ENCODE peak calls at places on chromosome 21, in eight cellular contexts. I is AG09319, A is aorta, B is GM12891, Z is kidney glomerular epithelial cell, D is NCI-H1105 treated with DMSO at 0.1 percent for 48 hours, O is Calu3, H is EH. T is an unnamed sample.

GRCh38 chr21:33374080-33374873 is 28.9 kb upstream of the IFNGR2 start:
- DNase-seq in O (peak), A (no peak), D (peak), B (no peak), H (peak), I (no peak), Z (no peak), T (no peak)

GRCh38 chr21:32083175-32083574 is 195.7 kb downstream of the MIS18A start:
- DNase-seq in Z (no peak), I (no peak), O (no peak), D (peak), A (no peak), B (no peak), H (no peak), T (no peak)

GRCh38 chr21:15638856-15639549 is 90.8 kb upstream of the USP25 start:
- DNase-seq in I (no peak), A (no peak), O (no peak), H (peak), D (no peak), Z (peak), B (no peak), T (no peak)

GRCh38 chr21:29801122-29801521 is 138.7 kb downstream of the GRIK1 start:
- DNase-seq in A (no peak), O (no peak), D (no peak), Z (no peak), H (no peak), B (no peak), I (no peak), T (no peak)

GRCh38 chr21:45980697-45981096 is 873 bp upstream of the COL6A1 start:
- DNase-seq in Z (no peak), H (no peak), I (no peak), D (no peak), O (no peak), B (no peak), A (no peak), T (no peak)

GRCh38 chr21:13827201-13827600 is 217.6 kb downstream of the POTED start:
- DNase-seq in O (no peak), B (no peak), Z (no peak), D (no peak), H (no peak), I (no peak), A (no peak), T (no peak)

GRCh38 chr21:41993744-41994143 is 16.4 kb downstream of the ZBTB21 start:
- DNase-seq in Z (no peak), A (no peak), H (peak), O (no peak), B (no peak), I (peak), D (no peak), T (peak)

GRCh38 chr21:46227811-46228344 is 696 bp downstream of the LSS start:
- DNase-seq in D (no peak), A (peak), I (no peak), O (no peak), B (no peak), H (no peak), Z (no peak), T (no peak)

GRCh38 chr21:14361958-14362357 is 21.0 kb downstream of the HSPA13 start:
- DNase-seq in Z (no peak), I (no peak), O (no peak), H (no peak), D (no peak), B (no peak), A (no peak), T (no peak)

GRCh38 chr21:41565550-41565949 is 57.6 kb upstream of the TMPRSS2 start:
- DNase-seq in H (no peak), O (no peak), B (no peak), A (no peak), D (no peak), Z (no peak), I (no peak), T (no peak)

GRCh38 chr21:29238967-29239289 is 59.8 kb upstream of the BACH1 start:
- DNase-seq in Z (no peak), H (peak), D (no peak), B (no peak), A (no peak), O (no peak), I (no peak), T (no peak)

GRCh38 chr21:37087188-37087587 is 14.1 kb downstream of the TTC3 start:
- DNase-seq in D (no peak), Z (no peak), H (peak), O (peak), A (no peak), I (peak), B (no peak), T (peak)

GRCh38 chr21:46322351-46323226 is 1.1 kb downstream of the C21orf58 start:
- DNase-seq in B (no peak), D (peak), Z (no peak), H (peak), A (no peak), O (no peak), I (no peak), T (no peak)

GRCh38 chr21:45322231-45322959 is 34.7 kb upstream of the POFUT2 start:
- DNase-seq in Z (no peak), B (no peak), I (no peak), D (no peak), O (no peak), H (no peak), A (peak), T (no peak)

GRCh38 chr21:35237287-35237686 is 188.2 kb upstream of the RUNX1 start:
- DNase-seq in D (no peak), Z (no peak), I (no peak), A (no peak), O (no peak), H (no peak), B (no peak), T (no peak)

GRCh38 chr21:45295576-45296365 is 8.1 kb upstream of the POFUT2 start:
- DNase-seq in O (no peak), I (no peak), Z (peak), B (no peak), H (peak), D (no peak), A (no peak), T (peak)

GRCh38 chr21:37245151-37245550 is 22.0 kb downstream of the VPS26C start:
- DNase-seq in I (no peak), Z (no peak), A (no peak), O (no peak), H (no peak), D (no peak), B (no peak), T (no peak)

GRCh38 chr21:35382696-35383095 is 333.6 kb upstream of the RUNX1 start:
- DNase-seq in A (no peak), D (no peak), H (no peak), I (no peak), B (no peak), O (no peak), Z (no peak), T (no peak)

GRCh38 chr21:26933448-26933847 is 33.4 kb downstream of the ADAMTS5 start:
- DNase-seq in I (no peak), A (no peak), O (no peak), B (no peak), Z (no peak), H (peak), D (no peak), T (no peak)

GRCh38 chr21:29230541-29231275 is 68.0 kb upstream of the BACH1 start:
- DNase-seq in O (no peak), A (no peak), B (no peak), D (no peak), I (no peak), Z (peak), H (peak), T (no peak)

GRCh38 chr21:45887788-45888187 is 93.8 kb upstream of the COL6A1 start:
- DNase-seq in Z (no peak), A (peak), H (no peak), D (no peak), O (no peak), I (no peak), B (no peak), T (no peak)

GRCh38 chr21:45434645-45435217 is 29.8 kb downstream of the COL18A1 start:
- DNase-seq in I (no peak), B (no peak), D (no peak), A (no peak), H (no peak), O (no peak), Z (no peak), T (no peak)

GRCh38 chr21:44779417-44780139 is 22.0 kb downstream of the UBE2G2 start:
- DNase-seq in I (no peak), H (peak), Z (no peak), O (no peak), B (no peak), D (no peak), A (no peak), T (no peak)

GRCh38 chr21:32807717-32808380 is 36.3 kb upstream of the PAXBP1 start:
- DNase-seq in A (no peak), D (no peak), B (no peak), H (peak), O (no peak), Z (peak), I (no peak), T (peak)

GRCh38 chr21:43287111-43287973 is 118.5 kb downstream of the CRYAA start:
- DNase-seq in D (peak), Z (no peak), A (no peak), B (no peak), H (no peak), I (no peak), O (peak), T (no peak)

GRCh38 chr21:21034046-21034445 is 35.8 kb downstream of the NCAM2 start:
- DNase-seq in H (no peak), B (no peak), D (no peak), A (no peak), Z (no peak), O (no peak), I (no peak), T (no peak)

GRCh38 chr21:41052820-41053555 is 115.0 kb upstream of the BACE2 start:
- DNase-seq in I (no peak), O (no peak), D (no peak), H (no peak), Z (no peak), B (no peak), A (no peak), T (no peak)

GRCh38 chr21:25402134-25402957 is 204.9 kb downstream of the MRPL39 start:
- DNase-seq in B (no peak), D (no peak), I (no peak), H (no peak), Z (no peak), A (no peak), O (no peak), T (no peak)

GRCh38 chr21:35179990-35180557 is 131.0 kb upstream of the RUNX1 start:
- DNase-seq in A (no peak), B (no peak), H (peak), D (peak), O (peak), Z (peak), I (no peak), T (peak)

GRCh38 chr21:31218830-31219608 is 125.0 kb downstream of the TIAM1 start:
- DNase-seq in A (no peak), O (no peak), H (no peak), I (no peak), D (no peak), Z (no peak), B (no peak), T (no peak)

GRCh38 chr21:46092026-46092764 is 5.7 kb upstream of the COL6A2 start:
- DNase-seq in D (no peak), B (peak), H (peak), Z (no peak), O (no peak), I (peak), A (peak), T (peak)

GRCh38 chr21:46610018-46610701 is 5.3 kb upstream of the S100B start:
- DNase-seq in B (no peak), Z (no peak), H (no peak), O (no peak), D (no peak), I (no peak), A (no peak), T (no peak)

GRCh38 chr21:23308741-23309140 is 2298.5 kb downstream of the MRPL39 start:
- DNase-seq in Z (no peak), A (no peak), I (no peak), D (no peak), B (no peak), O (no peak), H (no peak), T (no peak)

GRCh38 chr21:43927591-43928229 is 62.7 kb downstream of the AGPAT3 start:
- DNase-seq in D (no peak), A (no peak), I (no peak), B (no peak), H (no peak), Z (no peak), O (no peak), T (no peak)

GRCh38 chr21:28794341-28794970 is 198.2 kb downstream of the LTN1 start:
- DNase-seq in O (no peak), Z (no peak), I (no peak), B (no peak), D (no peak), A (no peak), H (peak), T (no peak)

GRCh38 chr21:26136686-26137085 is 33.9 kb downstream of the APP start:
- DNase-seq in D (no peak), Z (no peak), B (no peak), A (no peak), H (peak), O (no peak), I (no peak), T (no peak)

GRCh38 chr21:29237110-29238051 is 61.3 kb upstream of the BACH1 start:
- DNase-seq in H (peak), I (no peak), D (no peak), B (no peak), Z (no peak), A (no peak), O (no peak), T (no peak)

GRCh38 chr21:39502631-39503030 is 50.9 kb downstream of the SH3BGR start:
- DNase-seq in D (no peak), O (no peak), B (no peak), I (no peak), Z (no peak), A (no peak), H (no peak), T (no peak)

T was measured in GM04504.